ENCODE peak calls at places on chromosomes 4 and X, in six cellular contexts. S is ACHN; B is type B pancreatic cell; Q is mucosa of gallbladder; F is AG10803; N is stimulated activated CD4-positive, alpha-beta T cell treated with anti-CD3 and anti-CD28 coated beads, Interleukin-4, amount 100 ng/mL, for 4 hours. V is an unnamed sample.

GRCh38 chr4:187268940-187269339 is 545.3 kb upstream of the FAT1 start:
- DNase-seq in S (no peak), B (no peak), Q (no peak), F (peak; percentile 52), N (no peak), V (no peak)

GRCh38 chr4:108533245-108533844 is 87.0 kb upstream of the RPL34 start:
- DNase-seq in S (no peak), B (no peak), Q (no peak), F (no peak), N (no peak), V (no peak)

GRCh38 chr4:106695846-106696245 is 327.3 kb upstream of the GIMD1 start:
- DNase-seq in S (no peak), B (no peak), Q (no peak), F (peak; percentile 38), N (no peak), V (no peak)

GRCh38 chrX:153327561-153327960 is 6.0 kb upstream of the PNMA6F start:
- DNase-seq in S (no peak), B (no peak), Q (no peak), F (no peak), N (no peak), V (no peak)

GRCh38 chrX:84441143-84441542 is 61.1 kb downstream of the HDX start:
- DNase-seq in S (no peak), B (no peak), Q (no peak), F (no peak), N (no peak), V (no peak)

GRCh38 chrX:13090261-13091110 is 46.1 kb upstream of the FAM9C start:
- DNase-seq in S (no peak), B (no peak), Q (no peak), F (no peak), N (no peak), V (no peak)

GRCh38 chr4:18930487-18930886 is 908.9 kb upstream of the LCORL start:
- DNase-seq in S (no peak), B (no peak), Q (no peak), F (no peak), N (no peak), V (no peak)

GRCh38 chrX:14564058-14564457 is 34.7 kb downstream of the GLRA2 start:
- DNase-seq in S (no peak), B (no peak), Q (no peak), F (no peak), N (no peak), V (no peak)

GRCh38 chr4:814312-814850 is 11.5 kb downstream of the CPLX1 start:
- DNase-seq in S (no peak), B (no peak), Q (no peak), F (no peak), N (no peak), V (no peak)

GRCh38 chr4:159227984-159228383 is 125.1 kb downstream of the RAPGEF2 start:
- DNase-seq in S (peak; percentile 89), B (no peak), Q (peak; percentile 87), F (peak; percentile 81), N (no peak), V (peak; percentile 41)

GRCh38 chrX:103910371-103910770 is 52.1 kb upstream of the TMSB15B start:
- DNase-seq in S (no peak), B (no peak), Q (no peak), F (no peak), N (no peak), V (no peak)

GRCh38 chrX:153969904-153970397 is 1.7 kb downstream of the HCFC1 start:
- DNase-seq in S (no peak), B (no peak), Q (no peak), F (peak; percentile 23), N (no peak), V (no peak)

GRCh38 chr4:128565565-128566186 is 243.8 kb upstream of the JADE1 start:
- DNase-seq in S (peak; percentile 20), B (no peak), Q (peak; percentile 34), F (peak; percentile 26), N (no peak), V (peak; percentile 83)

GRCh38 chrX:66751136-66751782 is 112.4 kb upstream of the EDA2R start:
- DNase-seq in S (no peak), B (no peak), Q (no peak), F (no peak), N (no peak), V (no peak)

GRCh38 chrX:147476008-147476407 is 435.7 kb upstream of the FMR1 start:
- DNase-seq in S (peak; percentile 9), B (no peak), Q (no peak), F (no peak), N (no peak), V (no peak)

GRCh38 chrX:80285131-80285773 is 135.0 kb upstream of the TENT5D start:
- DNase-seq in S (peak; percentile 45), B (no peak), Q (no peak), F (peak; percentile 12), N (no peak), V (peak; percentile 43)

GRCh38 chr4:126779446-126780166 is 853.2 kb upstream of the INTU start:
- DNase-seq in S (no peak), B (no peak), Q (no peak), F (peak; percentile 75), N (no peak), V (no peak)

GRCh38 chr4:1960170-1960825 is 48.5 kb downstream of the NELFA start:
- DNase-seq in S (no peak), B (no peak), Q (no peak), F (peak; percentile 41), N (no peak), V (no peak)

GRCh38 chr4:101102114-101102752 is 245.1 kb downstream of the PPP3CA start:
- DNase-seq in S (no peak), B (no peak), Q (peak; percentile 40), F (peak; percentile 94), N (no peak), V (no peak)

GRCh38 chr4:161714022-161714751 is 449.6 kb downstream of the FSTL5 start:
- DNase-seq in S (peak; percentile 58), B (no peak), Q (no peak), F (peak; percentile 71), N (no peak), V (no peak)

GRCh38 chr4:41420576-41420975 is 117.4 kb upstream of the LIMCH1 start:
- DNase-seq in S (no peak), B (no peak), Q (no peak), F (no peak), N (no peak), V (no peak)

GRCh38 chr4:19675172-19675811 is 576.4 kb upstream of the SLIT2 start:
- DNase-seq in S (no peak), B (no peak), Q (no peak), F (peak; percentile 56), N (no peak), V (no peak)

GRCh38 chr4:123260429-123261052 is 136.1 kb upstream of the SPRY1 start:
- DNase-seq in S (no peak), B (no peak), Q (no peak), F (no peak), N (no peak), V (no peak)

GRCh38 chr4:123651127-123651526 is 254.5 kb downstream of the SPRY1 start:
- DNase-seq in S (no peak), B (no peak), Q (no peak), F (peak; percentile 66), N (no peak), V (no peak)

GRCh38 chr4:155433636-155434360 is 57.0 kb upstream of the MAP9 start:
- DNase-seq in S (no peak), B (no peak), Q (no peak), F (no peak), N (no peak), V (no peak)

GRCh38 chr4:127759228-127759820 is 22.8 kb upstream of the HSPA4L start:
- DNase-seq in S (peak; percentile 5), B (no peak), Q (no peak), F (no peak), N (no peak), V (no peak)

GRCh38 chr4:123555500-123556273 is 159.1 kb downstream of the SPRY1 start:
- DNase-seq in S (no peak), B (peak; percentile 72), Q (peak; percentile 94), F (peak; percentile 84), N (no peak), V (no peak)

GRCh38 chr4:144714166-144714565 is 68.2 kb downstream of the HHIP start:
- DNase-seq in S (no peak), B (no peak), Q (no peak), F (no peak), N (no peak), V (no peak)

GRCh38 chr4:179352221-179352620 is 1910.0 kb upstream of the AGA start:
- DNase-seq in S (no peak), B (no peak), Q (no peak), F (no peak), N (no peak), V (no peak)

GRCh38 chr4:169690787-169691186 is 67.0 kb downstream of the HPF1 start:
- DNase-seq in S (no peak), B (no peak), Q (no peak), F (no peak), N (no peak), V (no peak)

GRCh38 chr4:75391489-75392166 is 122.6 kb downstream of the RCHY1 start:
- DNase-seq in S (no peak), B (no peak), Q (no peak), F (no peak), N (no peak), V (no peak)

GRCh38 chr4:3648731-3649130 is 116.5 kb upstream of the LRPAP1 start:
- DNase-seq in S (no peak), B (no peak), Q (no peak), F (no peak), N (no peak), V (no peak)